ENCODE peak calls at places on chromosomes 7 and 10, in four cellular contexts. L is endothelial cell; T is stimulated activated CD8-positive, alpha-beta memory T cell treated with anti-CD3 and anti-CD28 coated beads, Interleukin-12 subunit alpha, Interleukin-12 subunit beta, amount 100 ng/mL, for 4 hours; W is NCI-H146. C is an unnamed sample.

GRCh38 chr7:151623766-151624165 is 104.1 kb upstream of the RHEB start:
- DNase-seq in L (no peak), T (no peak), W (no peak), C (no peak)

GRCh38 chr10:63464402-63465292 is 1.1 kb downstream of the JMJD1C start:
- DNase-seq in L (no peak), T (no peak), W (peak), C (no peak)

GRCh38 chr7:40211291-40212003 is 76.6 kb downstream of the SUGCT start:
- DNase-seq in L (no peak), T (no peak), W (no peak), C (no peak)

GRCh38 chr7:69457912-69458491 is 140.3 kb upstream of the AUTS2 start:
- DNase-seq in L (no peak), T (no peak), W (peak), C (no peak)

GRCh38 chr7:44294325-44295069 is 30.9 kb downstream of the CAMK2B start:
- DNase-seq in L (no peak), T (no peak), W (no peak), C (no peak)

GRCh38 chr7:152399344-152399743 is 36.5 kb downstream of the KMT2C start:
- DNase-seq in L (no peak), T (no peak), W (no peak), C (no peak)

GRCh38 chr7:91512958-91513357 is 248.7 kb downstream of the FZD1 start:
- DNase-seq in L (no peak), T (no peak), W (peak), C (no peak)

GRCh38 chr10:98074315-98074911 is 44.0 kb upstream of the CRTAC1 start:
- DNase-seq in L (peak), T (no peak), W (no peak), C (no peak)

GRCh38 chr10:71981024-71981867 is 17.1 kb downstream of the CHST3 start:
- DNase-seq in L (no peak), T (no peak), W (no peak), C (peak)

GRCh38 chr7:73520673-73521635 is 1.1 kb downstream of the BAZ1B start:
- DNase-seq in L (peak), T (no peak), W (peak), C (no peak)

GRCh38 chr7:47672267-47672920 is 90.5 kb upstream of the TNS3 start:
- DNase-seq in L (no peak), T (no peak), W (no peak), C (no peak)

GRCh38 chr10:97508342-97508741 is 9.6 kb downstream of the UBTD1 start:
- DNase-seq in L (no peak), T (no peak), W (no peak), C (no peak)

GRCh38 chr10:125076891-125077643 is 83.3 kb downstream of the CTBP2 start:
- DNase-seq in L (no peak), T (no peak), W (no peak), C (no peak)

GRCh38 chr10:100934084-100934659 is 21.4 kb downstream of the SLF2 start:
- DNase-seq in L (peak), T (no peak), W (no peak), C (no peak)

GRCh38 chr7:36153571-36154097 is 580 bp downstream of the EEPD1 start:
- DNase-seq in L (no peak), T (no peak), W (peak), C (no peak)

GRCh38 chr7:37448057-37448636 is 517 bp downstream of the ELMO1 start:
- DNase-seq in L (no peak), T (no peak), W (no peak), C (no peak)

GRCh38 chr10:125148576-125148975 is 11.8 kb downstream of the CTBP2 start:
- DNase-seq in L (no peak), T (no peak), W (no peak), C (no peak)

GRCh38 chr10:21424511-21424910 is 101.0 kb downstream of the SKIDA1 start:
- DNase-seq in L (no peak), T (no peak), W (no peak), C (no peak)